ENCODE peak calls at places on chromosome 17, in four cellular contexts. F, T, W and O are unnamed samples.

GRCh38 chr17:676060-676745 is 38.4 kb downstream of the VPS53 start:
- DNase-seq in T (no peak), W (no peak), F (no peak), O (no peak)

GRCh38 chr17:17999364-18000007 is 26.8 kb downstream of the DRC3 start:
- DNase-seq in W (no peak), F (no peak), T (no peak), O (no peak)

GRCh38 chr17:50534222-50534978 is 1.9 kb downstream of the EPN3 start:
- DNase-seq in F (no peak), W (no peak), T (peak; percentile 82), O (no peak)

GRCh38 chr17:63519972-63520882 is 2.9 kb upstream of the KCNH6 start:
- DNase-seq in W (no peak), F (no peak), T (peak; percentile 78), O (no peak)

GRCh38 chr17:72913315-72913714 is 179.2 kb downstream of the SLC39A11 start:
- DNase-seq in F (no peak), T (no peak), W (no peak), O (no peak)

GRCh38 chr17:40443988-40444899 is 994 bp downstream of the IGFBP4 start:
- DNase-seq in F (no peak), W (peak; percentile 4), T (no peak), O (no peak)

GRCh38 chr17:59627770-59628171 is 8.1 kb downstream of the CLTC start:
- DNase-seq in T (no peak), W (no peak), F (no peak), O (no peak)

GRCh38 chr17:10292057-10292931 is 80.5 kb downstream of the MYH13 start:
- DNase-seq in W (no peak), T (peak; percentile 17), F (no peak), O (no peak)

GRCh38 chr17:52824542-52824941 is 666.0 kb upstream of the CA10 start:
- DNase-seq in T (no peak), F (no peak), W (no peak), O (no peak)

GRCh38 chr17:68296217-68297140 is 5.2 kb downstream of the ARSG start:
- DNase-seq in W (peak; percentile 57), F (peak; percentile 51), T (peak; percentile 30), O (no peak)

GRCh38 chr17:51820252-51820651 is 338.3 kb downstream of the CA10 start:
- DNase-seq in W (no peak), T (no peak), F (no peak), O (no peak)

GRCh38 chr17:7703584-7704574 is 1.1 kb upstream of the EFNB3 start:
- DNase-seq in T (peak; percentile 56), F (no peak), W (no peak), O (no peak)

GRCh38 chr17:1143573-1143972 is 36.2 kb downstream of the ABR start:
- DNase-seq in T (no peak), F (no peak), W (no peak), O (no peak)

GRCh38 chr17:16953347-16953746 is 18.6 kb downstream of the TNFRSF13B start:
- DNase-seq in W (no peak), T (no peak), F (no peak), O (no peak)

GRCh38 chr17:27762527-27763305 is 37.6 kb downstream of the NOS2 start:
- DNase-seq in W (no peak), T (peak; percentile 19), F (no peak), O (no peak)

GRCh38 chr17:81345211-81346089 is 49.8 kb upstream of the BAHCC1 start:
- DNase-seq in W (peak; percentile 14), T (peak; percentile 92), F (peak; percentile 21), O (peak; percentile 97)

GRCh38 chr17:77930780-77931768 is 27.4 kb upstream of the TNRC6C start:
- DNase-seq in W (no peak), F (no peak), T (no peak), O (no peak)

GRCh38 chr17:1375615-1376014 is 24.4 kb downstream of the YWHAE start:
- DNase-seq in F (no peak), W (peak; percentile 9), T (no peak), O (no peak)

GRCh38 chr17:80938556-80938955 is 53.1 kb upstream of the CHMP6 start:
- DNase-seq in W (peak; percentile 17), T (peak; percentile 4), F (peak; percentile 4), O (peak; percentile 58)

GRCh38 chr17:16599537-16599936 is 30.5 kb upstream of the ZNF287 start:
- DNase-seq in F (no peak), W (no peak), T (no peak), O (no peak)

GRCh38 chr17:7048968-7049367 is 5.1 kb upstream of the SLC16A11 start:
- DNase-seq in F (no peak), T (no peak), W (no peak), O (no peak)

GRCh38 chr17:27644586-27644985 is 13.6 kb downstream of the LGALS9 start:
- DNase-seq in W (no peak), F (no peak), T (no peak), O (no peak)

GRCh38 chr17:13437966-13438779 is 163.6 kb downstream of the HS3ST3A1 start:
- DNase-seq in W (no peak), T (no peak), F (no peak), O (no peak)

GRCh38 chr17:81685108-81685507 is 1.3 kb downstream of the HGS start:
- DNase-seq in W (no peak), F (no peak), T (no peak), O (no peak)

GRCh38 chr17:79044462-79044861 is 20.5 kb downstream of the C1QTNF1 start:
- DNase-seq in W (no peak), F (no peak), T (no peak), O (peak; percentile 31)

GRCh38 chr17:17890773-17891759 is 54.3 kb upstream of the SREBF1 start:
- DNase-seq in W (no peak), T (peak; percentile 64), F (peak; percentile 10), O (peak; percentile 73)

GRCh38 chr17:78979780-78980623 is at the start of gene LGALS3BP:
- DNase-seq in W (peak; percentile 2), T (peak; percentile 73), F (peak; percentile 6), O (peak; percentile 87)

GRCh38 chr17:16301963-16302855 is 51.1 kb downstream of the CENPV start:
- DNase-seq in W (no peak), F (no peak), T (no peak), O (no peak)

GRCh38 chr17:2157081-2157480 is 102.2 kb downstream of the HIC1 start:
- DNase-seq in T (no peak), W (no peak), F (no peak), O (no peak)

GRCh38 chr17:39927928-39928867 is 666 bp downstream of the LRRC3C start:
- DNase-seq in F (no peak), T (peak; percentile 59), W (no peak), O (peak; percentile 82)

GRCh38 chr17:78558181-78558850 is 18.9 kb downstream of the DNAH17 start:
- DNase-seq in F (no peak), T (no peak), W (no peak), O (no peak)

GRCh38 chr17:61389670-61390478 is 9.8 kb upstream of the TBX2 start:
- DNase-seq in W (no peak), T (peak; percentile 52), F (no peak), O (peak; percentile 77)

GRCh38 chr17:69533481-69534234 is 119.2 kb downstream of the MAP2K6 start:
- DNase-seq in F (no peak), T (peak; percentile 6), W (no peak), O (no peak)

GRCh38 chr17:13346996-13347762 is 254.6 kb downstream of the HS3ST3A1 start:
- DNase-seq in W (no peak), F (no peak), T (no peak), O (no peak)

GRCh38 chr17:19291646-19292376 is 54.6 kb downstream of the EPN2 start:
- DNase-seq in W (no peak), T (no peak), F (no peak), O (no peak)

GRCh38 chr17:19288453-19288852 is 51.3 kb downstream of the EPN2 start:
- DNase-seq in W (no peak), T (no peak), F (no peak), O (no peak)

GRCh38 chr17:19292377-19292711 is 55.2 kb downstream of the EPN2 start:
- DNase-seq in T (no peak), F (no peak), W (no peak), O (no peak)

GRCh38 chr17:19287651-19288050 is 50.5 kb downstream of the EPN2 start:
- DNase-seq in T (no peak), W (no peak), F (no peak), O (no peak)

DNA sequence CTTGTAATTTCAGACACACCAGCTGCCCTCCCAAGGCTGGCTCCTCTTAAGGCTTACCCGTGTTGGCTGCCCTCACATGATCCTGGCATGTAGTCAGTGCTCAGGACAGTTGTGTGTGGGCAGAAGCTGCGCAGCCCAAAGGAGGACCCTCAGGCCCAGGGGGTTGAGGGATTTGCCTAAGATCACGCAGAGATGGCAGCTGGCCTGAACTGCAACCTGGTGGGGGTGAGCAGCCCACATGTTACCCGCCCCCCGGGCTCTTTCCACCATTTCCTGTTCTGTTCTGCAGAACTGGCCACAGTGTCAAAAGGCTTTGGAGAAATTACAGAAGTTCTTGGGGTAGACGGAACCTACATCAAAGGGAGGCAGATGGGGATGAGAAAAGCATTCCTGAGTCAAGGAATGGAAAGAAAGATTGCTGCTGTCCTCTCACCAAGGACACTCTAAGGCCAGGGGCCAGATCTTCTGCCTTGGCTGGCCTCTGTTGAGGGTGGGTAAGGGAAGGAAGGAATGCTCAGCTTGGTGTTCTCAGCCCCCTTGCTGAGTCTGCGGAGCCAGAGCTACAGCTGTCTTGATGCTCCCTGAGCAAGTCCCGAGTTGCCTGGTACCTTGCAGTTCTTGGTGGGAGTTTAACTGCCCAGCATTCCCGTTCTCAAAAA is 53.0 kb downstream of the EPN2 start:
- DNase-seq in F (no peak), W (no peak), T (no peak), O (no peak)
- H3K27ac ChIP-seq in F (no peak overlapping the region), W (no peak overlapping the region), T (no peak overlapping the region), O (no peak overlapping the region)

GRCh38 chr17:28871056-28871579 is 16.3 kb downstream of the ERAL1 start:
- DNase-seq in T (no peak), F (peak; percentile 30), W (no peak), O (no peak)
- H3K4me3 ChIP-seq in T (no peak overlapping the region), F (no peak overlapping the region), W (no peak overlapping the region), O (no peak overlapping the region)

DNA sequence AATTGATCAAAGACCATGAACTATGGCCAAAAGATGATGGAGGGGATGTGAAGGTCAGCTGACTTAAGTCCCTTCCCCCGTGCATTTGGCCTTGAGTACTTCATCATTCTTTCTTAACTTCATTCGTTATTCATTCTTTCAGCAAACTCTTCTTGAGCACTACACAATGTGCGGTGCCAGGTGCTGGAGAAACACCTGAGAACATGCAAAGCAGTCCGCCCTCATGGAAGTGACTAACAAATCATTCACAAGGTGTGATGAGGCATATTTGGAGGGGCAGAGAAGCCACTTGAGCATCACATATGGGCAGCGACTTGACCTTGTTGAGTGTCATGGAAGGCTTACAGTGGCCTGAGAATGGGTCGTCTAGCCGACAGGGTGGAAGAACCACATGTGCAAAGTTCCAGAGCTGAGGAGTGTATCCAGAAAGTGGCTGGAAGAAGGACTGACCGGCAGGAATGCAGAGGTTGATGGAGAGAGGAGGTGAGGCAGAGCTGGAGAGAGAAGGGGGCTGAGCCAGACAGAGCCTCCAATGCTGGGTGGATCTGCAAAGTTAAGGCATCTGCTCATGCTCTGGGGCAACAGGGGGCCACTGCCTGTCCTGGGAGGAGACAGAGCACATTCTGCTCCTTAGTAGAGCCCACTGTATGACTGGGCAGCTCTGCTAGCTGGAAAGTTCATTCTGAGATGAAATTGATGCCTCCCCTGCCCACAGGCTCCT is 25.1 kb upstream of the EIF1 start:
- DNase-seq in W (no peak), F (no peak), T (no peak), O (no peak)
- H3K27ac ChIP-seq in W (no peak overlapping the region), F (no peak overlapping the region), T (no peak overlapping the region), O (no peak overlapping the region)

DNA sequence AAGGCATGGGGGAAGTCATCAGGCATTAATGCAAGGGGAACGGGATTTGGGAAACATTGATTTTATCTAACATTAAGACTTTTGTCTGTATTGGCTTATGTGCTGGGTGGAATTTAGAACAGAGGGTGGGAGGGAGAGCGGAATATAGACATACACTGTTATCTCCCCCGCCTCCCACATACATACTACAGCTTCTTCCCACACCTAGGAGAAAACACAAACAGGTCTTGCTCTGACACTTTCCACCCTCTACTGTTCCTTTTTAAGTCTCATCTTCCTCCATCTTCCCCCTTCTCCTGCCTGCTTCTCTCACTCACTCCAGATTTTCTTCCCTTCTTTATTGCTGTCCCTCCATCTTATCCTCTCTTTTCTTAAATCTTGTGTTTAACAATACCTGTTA is 425 bp downstream of the OR4D1 start:
- DNase-seq in T (no peak), F (no peak), W (no peak), O (no peak)
- H3K4me3 ChIP-seq in T (no peak overlapping the region), F (no peak overlapping the region), W (no peak overlapping the region), O (no peak overlapping the region)